ENCODE peak calls at places on chromosomes 5 and 9, in ten cellular contexts. X is heart right ventricle; W is cardiac muscle cell; D is ovary; M is CD8-positive, alpha-beta T cell; T is fibroblast of lung; U is uterus; C is PC-3; K is lower lobe of right lung; L is A673. N is an unnamed sample. For H3K4me1, the result is how much of the 10 kb centered on the place peaks cover.

GRCh38 chr5:180801596-180802324 is 846 bp downstream of the MGAT1 start:
- DNase-seq in X (no peak), W (no peak), D (no peak), M (no peak), T (no peak), U (no peak), C (no peak), K (no peak), L (no peak), N (no peak)

GRCh38 chr5:149485655-149486615 is 65.3 kb downstream of the CSNK1A1 start:
- DNase-seq in X (peak), W (peak), D (no peak), M (no peak), T (peak), U (peak), C (peak), K (peak), L (peak), N (no peak)

GRCh38 chr9:77433675-77434445 is 214.3 kb downstream of the GNA14 start:
- DNase-seq in X (peak), W (peak), D (peak), M (peak), T (peak), U (peak), C (peak), K (peak), L (peak), N (peak)

GRCh38 chr9:93948456-93949072 is 6.6 kb downstream of the BARX1 start:
- DNase-seq in X (no peak), W (no peak), D (no peak), M (no peak), T (no peak), U (no peak), C (no peak), K (no peak), L (no peak), N (no peak)

GRCh38 chr9:109179801-109180523 is 12.9 kb upstream of the FRRS1L start:
- DNase-seq in X (peak), W (no peak), D (no peak), M (no peak), T (no peak), U (no peak), C (no peak), K (no peak), L (no peak), N (no peak)

GRCh38 chr9:2418619-2419018 is 203.0 kb upstream of the VLDLR start:
- DNase-seq in X (peak), W (peak), D (peak), M (no peak), T (peak), U (no peak), C (no peak), K (no peak), L (peak), N (no peak)

GRCh38 chr5:78727786-78728761 is 79.5 kb upstream of the LHFPL2 start:
- DNase-seq in X (no peak), W (no peak), D (no peak), M (no peak), T (no peak), U (no peak), C (no peak), K (no peak), L (no peak), N (no peak)

GRCh38 chr5:36691993-36692392 is 85.6 kb downstream of the SLC1A3 start:
- DNase-seq in X (no peak), W (no peak), D (no peak), M (no peak), T (no peak), U (no peak), C (no peak), K (no peak), L (no peak), N (no peak)

GRCh38 chr9:72396247-72397091 is 31.5 kb upstream of the ZFAND5 start:
- DNase-seq in X (no peak), W (peak), D (no peak), M (no peak), T (peak), U (peak), C (peak), K (no peak), L (peak), N (no peak)

GRCh38 chr5:168651654-168652053 is 72.5 kb upstream of the PANK3 start:
- DNase-seq in X (no peak), W (peak), D (no peak), M (no peak), T (peak), U (no peak), C (peak), K (no peak), L (peak), N (no peak)

GRCh38 chr5:2259494-2260107 is 376.9 kb upstream of the IRX4 start:
- DNase-seq in X (no peak), W (no peak), D (no peak), M (no peak), T (no peak), U (no peak), C (no peak), K (no peak), L (no peak), N (peak)

GRCh38 chr9:106019702-106020101 is 325.4 kb downstream of the TMEM38B start:
- DNase-seq in X (no peak), W (no peak), D (no peak), M (no peak), T (no peak), U (no peak), C (no peak), K (no peak), L (no peak), N (no peak)

GRCh38 chr5:35136386-35136785 is 88.6 kb upstream of the AGXT2 start:
- DNase-seq in X (no peak), W (peak), D (no peak), M (no peak), T (peak), U (no peak), C (peak), K (no peak), L (peak), N (no peak)

GRCh38 chr9:78919701-78920100 is 622.8 kb downstream of the PSAT1 start:
- DNase-seq in X (no peak), W (no peak), D (no peak), M (no peak), T (no peak), U (no peak), C (peak), K (no peak), L (no peak), N (no peak)

GRCh38 chr5:93006915-93007314 is 574.1 kb downstream of the NR2F1-AS1 start:
- DNase-seq in X (no peak), W (no peak), D (no peak), M (no peak), T (no peak), U (no peak), C (peak), K (no peak), L (no peak), N (no peak)

GRCh38 chr9:95003694-95004451 is 277.4 kb downstream of the AOPEP start:
- DNase-seq in X (peak), W (peak), D (peak), M (no peak), T (peak), U (peak), C (peak), K (peak), L (peak), N (peak)

GRCh38 chr9:105281926-105282325 is 37.5 kb downstream of the SLC44A1 start:
- DNase-seq in X (no peak), W (no peak), D (no peak), M (no peak), T (no peak), U (no peak), C (peak), K (no peak), L (no peak), N (no peak)

GRCh38 chr9:106773750-106774149 is 89.2 kb upstream of the ZNF462 start:
- DNase-seq in X (no peak), W (no peak), D (no peak), M (no peak), T (no peak), U (no peak), C (no peak), K (no peak), L (no peak), N (no peak)

GRCh38 chr5:66987126-66987525 is 209.5 kb downstream of the CD180 start:
- DNase-seq in X (no peak), W (peak), D (no peak), M (no peak), T (peak), U (no peak), C (no peak), K (no peak), L (no peak), N (no peak)

GRCh38 chr5:168140256-168140655 is 151.2 kb upstream of the WWC1 start:
- DNase-seq in X (no peak), W (no peak), D (no peak), M (no peak), T (no peak), U (no peak), C (no peak), K (no peak), L (no peak), N (no peak)

GRCh38 chr9:125744616-125745387 is 2.4 kb upstream of the PBX3 start:
- DNase-seq in X (no peak), W (peak), D (no peak), M (no peak), T (peak), U (no peak), C (peak), K (no peak), L (no peak), N (no peak)

GRCh38 chr5:14148890-14149671 is 5.9 kb downstream of the TRIO start:
- DNase-seq in X (no peak), W (no peak), D (no peak), M (no peak), T (no peak), U (no peak), C (no peak), K (no peak), L (no peak), N (no peak)

GRCh38 chr9:71233646-71234045 is 112.2 kb upstream of the TRPM3 start:
- DNase-seq in X (no peak), W (no peak), D (no peak), M (no peak), T (no peak), U (no peak), C (no peak), K (no peak), L (no peak), N (no peak)

GRCh38 chr9:6471231-6471630 is 58.2 kb downstream of the UHRF2 start:
- DNase-seq in X (no peak), W (no peak), D (no peak), M (no peak), T (no peak), U (no peak), C (no peak), K (no peak), L (no peak), N (no peak)

GRCh38 chr5:123245689-123246088 is 156.6 kb downstream of the PRDM6 start:
- DNase-seq in X (no peak), W (no peak), D (no peak), M (no peak), T (no peak), U (no peak), C (no peak), K (no peak), L (no peak), N (no peak)

GRCh38 chr9:122126340-122127333 is 32.9 kb downstream of the NDUFA8 start:
- DNase-seq in X (no peak), W (peak), D (no peak), M (no peak), T (no peak), U (no peak), C (peak), K (no peak), L (no peak), N (no peak)

GRCh38 chr5:6201626-6202025 is 176.7 kb downstream of the MED10 start:
- DNase-seq in X (no peak), W (peak), D (no peak), M (no peak), T (no peak), U (no peak), C (peak), K (no peak), L (no peak), N (no peak)

GRCh38 chr9:129027685-129028191 is 393 bp downstream of the SH3GLB2 start:
- DNase-seq in X (peak), W (peak), D (no peak), M (peak), T (no peak), U (peak), C (peak), K (peak), L (no peak), N (no peak)

GRCh38 chr9:131627326-131627845 is 82.1 kb downstream of the PRRT1B start:
- DNase-seq in X (no peak), W (peak), D (no peak), M (no peak), T (peak), U (no peak), C (no peak), K (no peak), L (no peak), N (peak)

GRCh38 chr9:137972355-137972987 is 94.9 kb downstream of the CACNA1B start:
- DNase-seq in X (no peak), W (no peak), D (peak), M (no peak), T (no peak), U (no peak), C (no peak), K (peak), L (no peak), N (peak)

GRCh38 chr5:14406554-14406849 is 175.1 kb upstream of the OTULINL start:
- DNase-seq in X (no peak), W (peak), D (no peak), M (no peak), T (peak), U (no peak), C (peak), K (no peak), L (no peak), N (no peak)

GRCh38 chr5:146586752-146587151 is 70.8 kb upstream of the GPR151 start:
- DNase-seq in X (no peak), W (no peak), D (no peak), M (no peak), T (no peak), U (no peak), C (no peak), K (no peak), L (no peak), N (no peak)

GRCh38 chr9:99176527-99177013 is 45.2 kb downstream of the ALG2 start:
- DNase-seq in X (no peak), W (no peak), D (no peak), M (no peak), T (no peak), U (no peak), C (no peak), K (no peak), L (no peak), N (no peak)

GRCh38 chr9:111527347-111527746 is 2.4 kb downstream of the ZNF483 start:
- DNase-seq in X (no peak), W (no peak), D (no peak), M (no peak), T (no peak), U (no peak), C (no peak), K (no peak), L (no peak), N (no peak)

GRCh38 chr5:93433422-93433821 is 147.6 kb downstream of the NR2F1-AS1 start:
- DNase-seq in X (no peak), W (peak), D (no peak), M (no peak), T (peak), U (no peak), C (no peak), K (no peak), L (no peak), N (no peak)

GRCh38 chr9:81687521-81688261 is 1.7 kb downstream of the TLE1 start:
- DNase-seq in X (peak), W (peak), D (peak), M (no peak), T (no peak), U (peak), C (peak), K (peak), L (peak), N (peak)

GRCh38 chr9:114991861-114992260 is 61.5 kb upstream of the TNFSF8 start:
- DNase-seq in X (no peak), W (no peak), D (no peak), M (no peak), T (no peak), U (no peak), C (no peak), K (no peak), L (no peak), N (no peak)

GRCh38 chr5:126777974-126778674 is 1.2 kb downstream of the LMNB1 start:
- DNase-seq in X (peak), W (peak), D (peak), M (peak), T (peak), U (peak), C (peak), K (peak), L (peak), N (peak)

GRCh38 chr5:102666164-102666951 is 88.7 kb upstream of the PAM start:
- DNase-seq in X (no peak), W (peak), D (no peak), M (no peak), T (no peak), U (no peak), C (peak), K (no peak), L (peak), N (no peak)

GRCh38 chr5:154780128-154780527 is 25.0 kb downstream of the LARP1 start:
- DNase-seq in X (no peak), W (no peak), D (no peak), M (no peak), T (no peak), U (no peak), C (no peak), K (no peak), L (no peak), N (no peak)
- H3K4me1 ChIP-seq in X (half or more), W (under half), D (under half), M (half or more), T (under half), U (under half), C (under half), K (half or more), L (under half), N (half or more)

DNA sequence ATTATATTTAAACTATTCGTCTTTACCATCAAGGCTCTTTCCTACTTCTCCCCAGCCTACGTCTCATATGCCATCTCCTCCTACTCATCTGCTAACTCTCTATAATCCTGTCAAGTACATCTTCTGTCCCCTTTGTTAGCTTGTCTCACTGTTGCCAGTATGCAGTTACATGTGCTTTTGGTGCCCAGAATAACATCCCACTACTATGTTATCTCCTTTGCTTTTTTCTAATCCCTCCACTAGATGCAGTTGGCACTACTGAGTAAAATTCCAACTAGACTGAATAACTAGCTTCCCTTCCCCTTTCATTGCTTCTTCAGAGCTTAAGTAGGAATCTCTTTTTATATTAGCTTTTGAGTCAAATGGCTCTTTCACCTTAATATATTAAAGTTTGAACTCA is 3.0 kb upstream of the ARRDC3 start:
- DNase-seq in X (no peak), W (no peak), D (no peak), M (no peak), T (no peak), U (no peak), C (no peak), K (no peak), L (peak), N (no peak)
- H3K4me3 ChIP-seq in X (no peak), W (no peak), D (no peak), M (no peak), T (no peak), U (no peak), C (no peak), K (no peak), L (no peak), N (no peak)

GRCh38 chr9:87290241-87290700 is 207.4 kb upstream of the DAPK1 start:
- DNase-seq in X (no peak), W (peak), D (no peak), M (no peak), T (no peak), U (no peak), C (no peak), K (no peak), L (peak), N (no peak)
- TF ChIP-seq CTCF in X (no peak), W (peak), D (no peak), M (no peak), T (peak), U (no peak), C (no peak), K (no peak), L (peak), N (peak)

GRCh38 chr9:136546697-136547481 is 1.0 kb upstream of the NOTCH1 start:
- DNase-seq in X (no peak), W (peak), D (peak), M (peak), T (peak), U (peak), C (peak), K (peak), L (peak), N (peak)
- H3K4me1 ChIP-seq in X (half or more), W (under half), D (under half), M (under half), T (under half), U (under half), C (under half), K (half or more), L (under half), N (under half)

DNA sequence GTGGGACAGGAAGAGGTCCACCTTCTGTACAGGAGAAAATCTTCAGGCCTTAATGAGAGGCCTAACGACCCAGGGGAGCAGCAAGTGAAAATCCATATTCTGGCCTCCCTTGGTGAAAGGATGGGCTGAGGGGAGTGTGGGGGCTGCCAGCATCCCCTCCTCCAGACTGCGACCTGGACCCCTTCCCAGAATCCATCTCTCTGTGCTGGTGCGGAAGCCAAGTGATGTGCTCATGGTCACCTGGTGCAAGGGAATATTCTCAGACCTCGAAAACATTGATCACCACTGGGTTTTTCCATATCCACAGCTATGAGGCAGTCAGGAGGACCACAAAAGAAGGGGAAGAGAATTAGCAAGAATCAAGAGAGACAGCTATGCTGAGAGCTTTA is 10.7 kb downstream of the FGF1 start:
- DNase-seq in X (no peak), W (no peak), D (no peak), M (no peak), T (no peak), U (no peak), C (no peak), K (no peak), L (no peak), N (no peak)
- H3K4me3 ChIP-seq in X (no peak), W (no peak), D (no peak), M (no peak), T (no peak), U (no peak), C (no peak), K (no peak), L (no peak), N (no peak)

GRCh38 chr9:130328349-130328801 is 62.8 kb downstream of the HMCN2 start:
- DNase-seq in X (peak), W (peak), D (no peak), M (no peak), T (peak), U (peak), C (no peak), K (no peak), L (no peak), N (peak)

GRCh38 chr9:130327781-130328348 is 62.3 kb downstream of the HMCN2 start:
- DNase-seq in X (peak), W (peak), D (peak), M (no peak), T (peak), U (peak), C (no peak), K (no peak), L (no peak), N (peak)

GRCh38 chr9:130325921-130326320 is 60.4 kb downstream of the HMCN2 start:
- DNase-seq in X (no peak), W (no peak), D (no peak), M (no peak), T (no peak), U (no peak), C (no peak), K (no peak), L (no peak), N (no peak)

GRCh38 chr9:130329061-130329460 is 63.5 kb downstream of the HMCN2 start:
- DNase-seq in X (no peak), W (no peak), D (no peak), M (no peak), T (no peak), U (no peak), C (no peak), K (no peak), L (no peak), N (no peak)

GRCh38 chr9:130327070-130327780 is 61.7 kb downstream of the HMCN2 start:
- DNase-seq in X (no peak), W (no peak), D (no peak), M (no peak), T (no peak), U (peak), C (no peak), K (no peak), L (no peak), N (no peak)
- TF ChIP-seq CTCF in X (no peak), W (peak), D (no peak), M (no peak), T (peak), U (peak), C (peak), K (no peak), L (peak), N (peak)

GRCh38 chr5:50415912-50416311 is 25.2 kb downstream of the EMB start:
- DNase-seq in X (no peak), W (no peak), D (no peak), M (peak), T (no peak), U (no peak), C (no peak), K (no peak), L (no peak), N (no peak)

DNA sequence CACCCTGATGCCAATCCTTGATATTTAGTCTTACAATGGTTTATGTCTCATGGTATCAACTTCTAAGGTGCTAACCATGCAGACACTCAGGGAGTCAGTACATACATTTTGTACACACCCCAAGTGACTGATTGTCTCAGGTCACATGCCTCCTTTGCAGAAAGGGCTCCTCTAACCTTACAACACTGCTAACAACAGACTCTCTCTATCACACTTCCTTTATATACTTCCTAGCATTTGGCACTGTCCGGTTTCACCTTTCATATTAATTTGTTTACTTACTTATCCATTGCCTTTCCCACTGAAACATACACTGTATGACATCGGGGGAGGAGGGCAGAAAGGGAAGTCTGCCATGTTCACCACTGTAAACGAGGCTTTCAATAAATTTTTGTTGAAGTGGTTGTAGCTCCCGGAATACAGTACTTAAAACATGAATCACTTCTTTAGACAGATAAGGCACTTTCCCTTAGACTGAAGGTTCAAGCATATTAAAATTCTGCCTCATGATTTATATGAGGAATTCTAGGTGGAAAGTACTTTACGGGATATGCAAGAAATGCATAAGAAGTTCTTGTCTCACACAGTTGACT is 20.6 kb downstream of the EMB start:
- DNase-seq in X (no peak), W (no peak), D (no peak), M (no peak), T (no peak), U (no peak), C (peak), K (no peak), L (no peak), N (no peak)
- H3K4me1 ChIP-seq in X (under half), W (under half), D (under half), M (half or more), T (under half), U (under half), C (under half), K (under half), L (under half), N (under half)